ENCODE peak calls at places on chromosomes 13 and 19, in nine cellular contexts. C is Caco-2; E is left colon; T is effector memory CD4-positive, alpha-beta T cell; S is heart right ventricle; P is SK-MEL-5; V is NCI-H460; I is activated T-helper 1 cell treated with anti-CD3 and anti-CD28 coated beads, Interleukin-12 subunit alpha, Interleukin-12 subunit beta, Interleukin-2, Interleukin-4 antibody, amounts not matched to agents 30 ng/mL and 10 ng/mL and 1 ng/mL, durations not matched to agents 14 hours and 24 hours and 36 hours; J is Karpas-422. D is an unnamed sample.

GRCh38 chr19:10295305-10295846 is 5.6 kb downstream of the ICAM5 start:
- DNase-seq in C (no peak), E (no peak), T (peak), S (peak), P (no peak), V (no peak), I (peak), J (peak), D (no peak)

GRCh38 chr13:35496011-35496410 is 19.5 kb upstream of the MAB21L1 start:
- DNase-seq in C (no peak), E (no peak), T (no peak), S (no peak), P (no peak), V (no peak), I (no peak), J (no peak), D (no peak)

GRCh38 chr13:101523732-101524131 is 71.3 kb downstream of the ITGBL1 start:
- DNase-seq in C (no peak), E (no peak), T (no peak), S (no peak), P (no peak), V (no peak), I (no peak), J (no peak), D (no peak)

GRCh38 chr13:30739646-30740642 is 4.6 kb downstream of the ALOX5AP start:
- DNase-seq in C (peak), E (no peak), T (peak), S (no peak), P (no peak), V (no peak), I (peak), J (peak), D (no peak)

GRCh38 chr19:7870571-7871279 is 3.5 kb downstream of the PRR36 start:
- DNase-seq in C (peak), E (peak), T (peak), S (no peak), P (peak), V (peak), I (peak), J (peak), D (peak)

GRCh38 chr19:46503848-46504453 is 8.3 kb upstream of the PNMA8B start:
- DNase-seq in C (no peak), E (no peak), T (no peak), S (no peak), P (no peak), V (no peak), I (no peak), J (no peak), D (no peak)

GRCh38 chr13:33992891-33993336 is 175.0 kb downstream of the RFC3 start:
- DNase-seq in C (no peak), E (no peak), T (no peak), S (no peak), P (no peak), V (no peak), I (no peak), J (peak), D (peak)

GRCh38 chr13:90710355-90710754 is 637.1 kb upstream of the MIR17HG start:
- DNase-seq in C (no peak), E (no peak), T (no peak), S (no peak), P (no peak), V (no peak), I (no peak), J (no peak), D (no peak)

GRCh38 chr13:67438465-67438864 is 208.3 kb upstream of the PCDH9 start:
- DNase-seq in C (no peak), E (no peak), T (no peak), S (no peak), P (peak), V (peak), I (no peak), J (peak), D (no peak)

GRCh38 chr19:45069056-45069455 is 7.2 kb downstream of the ZNF296 start:
- DNase-seq in C (no peak), E (no peak), T (no peak), S (no peak), P (peak), V (no peak), I (no peak), J (peak), D (no peak)

GRCh38 chr19:49924004-49924880 is 4.8 kb upstream of the ATF5 start:
- DNase-seq in C (peak), E (no peak), T (no peak), S (no peak), P (no peak), V (no peak), I (no peak), J (peak), D (no peak)

GRCh38 chr13:21688056-21688455 is 17.2 kb downstream of the FGF9 start:
- DNase-seq in C (no peak), E (no peak), T (no peak), S (no peak), P (no peak), V (no peak), I (no peak), J (no peak), D (no peak)

GRCh38 chr19:10259162-10259905 is 7.3 kb downstream of the MRPL4 start:
- DNase-seq in C (peak), E (peak), T (peak), S (peak), P (peak), V (peak), I (peak), J (peak), D (peak)

GRCh38 chr19:2420490-2420889 is 6.9 kb downstream of the TIMM13 start:
- DNase-seq in C (no peak), E (no peak), T (no peak), S (no peak), P (no peak), V (no peak), I (no peak), J (no peak), D (no peak)

GRCh38 chr13:108769213-108770070 is 140.0 kb downstream of the MYO16 start:
- DNase-seq in C (peak), E (no peak), T (no peak), S (no peak), P (no peak), V (no peak), I (no peak), J (no peak), D (no peak)

GRCh38 chr19:47228937-47229673 is 1.9 kb downstream of the BBC3 start:
- DNase-seq in C (no peak), E (peak), T (peak), S (no peak), P (peak), V (no peak), I (peak), J (no peak), D (no peak)

GRCh38 chr19:47651691-47652090 is 42.8 kb downstream of the BICRA start:
- DNase-seq in C (no peak), E (no peak), T (no peak), S (no peak), P (no peak), V (no peak), I (no peak), J (no peak), D (no peak)

GRCh38 chr19:47447470-47448359 is 24.0 kb downstream of the SLC8A2 start:
- DNase-seq in C (peak), E (peak), T (peak), S (peak), P (peak), V (no peak), I (peak), J (peak), D (no peak)

GRCh38 chr19:39246951-39247669 is 1.5 kb downstream of the IFNL4 start:
- DNase-seq in C (no peak), E (no peak), T (no peak), S (no peak), P (no peak), V (no peak), I (no peak), J (no peak), D (no peak)

GRCh38 chr13:28579334-28579733 is 79.6 kb upstream of the POMP start:
- DNase-seq in C (peak), E (no peak), T (no peak), S (no peak), P (no peak), V (no peak), I (no peak), J (no peak), D (no peak)

GRCh38 chr13:109874444-109874920 is 88.1 kb upstream of the IRS2 start:
- DNase-seq in C (no peak), E (no peak), T (no peak), S (no peak), P (no peak), V (no peak), I (no peak), J (no peak), D (no peak)

GRCh38 chr19:48565090-48565489 is 13.1 kb downstream of the SULT2B1 start:
- DNase-seq in C (peak), E (no peak), T (no peak), S (no peak), P (no peak), V (no peak), I (no peak), J (no peak), D (no peak)

GRCh38 chr13:106182404-106182803 is 353.1 kb downstream of the EFNB2 start:
- DNase-seq in C (no peak), E (no peak), T (no peak), S (no peak), P (peak), V (no peak), I (no peak), J (no peak), D (no peak)

GRCh38 chr19:18342090-18342632 is 1.8 kb downstream of the PGPEP1 start:
- DNase-seq in C (no peak), E (no peak), T (no peak), S (no peak), P (no peak), V (no peak), I (no peak), J (no peak), D (no peak)

GRCh38 chr13:104586010-104586746 is 1520.0 kb upstream of the SLC10A2 start:
- DNase-seq in C (no peak), E (peak), T (no peak), S (no peak), P (no peak), V (no peak), I (no peak), J (no peak), D (no peak)

GRCh38 chr19:10835089-10835753 is 791 bp downstream of the TMED1 start:
- DNase-seq in C (no peak), E (peak), T (no peak), S (no peak), P (no peak), V (no peak), I (no peak), J (no peak), D (no peak)

GRCh38 chr13:113096052-113096744 is 9.4 kb upstream of the F7 start:
- DNase-seq in C (no peak), E (no peak), T (no peak), S (no peak), P (no peak), V (no peak), I (no peak), J (no peak), D (no peak)

GRCh38 chr13:53411443-53411842 is 382.8 kb downstream of the OLFM4 start:
- DNase-seq in C (no peak), E (no peak), T (no peak), S (no peak), P (no peak), V (no peak), I (no peak), J (no peak), D (no peak)